ENCODE peak calls at places on chromosomes 4 and X, in four cellular contexts. K is K562, F is SK-N-SH, D is H1. H is an unnamed sample.

GRCh38 chrX:15525664-15526416 is 25.2 kb downstream of the BMX start:
- DNase-seq in K (no peak), F (no peak), D (no peak), H (no peak)

GRCh38 chr4:28636971-28637370 is 1776.3 kb downstream of the STIM2 start:
- DNase-seq in K (no peak), F (no peak), D (no peak), H (no peak)

GRCh38 chr4:77493829-77494551 is 111.6 kb upstream of the CXCL13 start:
- DNase-seq in K (no peak), F (no peak), D (no peak), H (no peak)

GRCh38 chrX:148156986-148157385 is 175.8 kb downstream of the FMR1NB start:
- DNase-seq in K (no peak), F (no peak), D (no peak), H (no peak)

GRCh38 chrX:36978886-36979285 is 29.3 kb upstream of the FAM47C start:
- DNase-seq in K (no peak), F (no peak), D (no peak), H (no peak)

GRCh38 chr4:125433453-125433852 is 118.7 kb downstream of the FAT4 start:
- DNase-seq in K (no peak), F (no peak), D (no peak), H (no peak)

GRCh38 chr4:2861631-2862436 is 18.2 kb downstream of the ADD1 start:
- DNase-seq in K (no peak), F (no peak), D (no peak), H (no peak)

GRCh38 chrX:149037301-149037700 is 467.8 kb downstream of the IDS start:
- DNase-seq in K (no peak), F (no peak), D (no peak), H (no peak)

GRCh38 chrX:2595258-2595657 is 94.5 kb upstream of the DHRSX start:
- DNase-seq in K (no peak), F (no peak), D (no peak), H (no peak)

GRCh38 chrX:103361798-103362197 is 5.5 kb downstream of the TCEAL9 start:
- DNase-seq in K (no peak), F (no peak), D (no peak), H (no peak)

GRCh38 chr4:158211288-158211687 is 1.0 kb downstream of the TMEM144 start:
- DNase-seq in K (no peak), F (no peak), D (no peak), H (no peak)

GRCh38 chr4:154184238-154184637 is 307.4 kb downstream of the DCHS2 start:
- DNase-seq in K (no peak), F (no peak), D (no peak), H (no peak)

GRCh38 chr4:128782076-128782715 is 27.3 kb upstream of the JADE1 start:
- DNase-seq in K (peak), F (peak), D (no peak), H (peak)

GRCh38 chrX:150150081-150150779 is 211.9 kb upstream of the EOLA2 start:
- DNase-seq in K (no peak), F (no peak), D (no peak), H (no peak)

GRCh38 chr4:5192678-5193077 is 141.4 kb downstream of the STK32B start:
- DNase-seq in K (no peak), F (no peak), D (no peak), H (no peak)

GRCh38 chrX:12118134-12118533 is 20.1 kb upstream of the FRMPD4 start:
- DNase-seq in K (no peak), F (no peak), D (no peak), H (no peak)

GRCh38 chr4:177802665-177803064 is 360.4 kb upstream of the AGA start:
- DNase-seq in K (no peak), F (no peak), D (no peak), H (no peak)

GRCh38 chr4:157052429-157053040 is 23.4 kb upstream of the GLRB start:
- DNase-seq in K (no peak), F (no peak), D (no peak), H (no peak)

DNA sequence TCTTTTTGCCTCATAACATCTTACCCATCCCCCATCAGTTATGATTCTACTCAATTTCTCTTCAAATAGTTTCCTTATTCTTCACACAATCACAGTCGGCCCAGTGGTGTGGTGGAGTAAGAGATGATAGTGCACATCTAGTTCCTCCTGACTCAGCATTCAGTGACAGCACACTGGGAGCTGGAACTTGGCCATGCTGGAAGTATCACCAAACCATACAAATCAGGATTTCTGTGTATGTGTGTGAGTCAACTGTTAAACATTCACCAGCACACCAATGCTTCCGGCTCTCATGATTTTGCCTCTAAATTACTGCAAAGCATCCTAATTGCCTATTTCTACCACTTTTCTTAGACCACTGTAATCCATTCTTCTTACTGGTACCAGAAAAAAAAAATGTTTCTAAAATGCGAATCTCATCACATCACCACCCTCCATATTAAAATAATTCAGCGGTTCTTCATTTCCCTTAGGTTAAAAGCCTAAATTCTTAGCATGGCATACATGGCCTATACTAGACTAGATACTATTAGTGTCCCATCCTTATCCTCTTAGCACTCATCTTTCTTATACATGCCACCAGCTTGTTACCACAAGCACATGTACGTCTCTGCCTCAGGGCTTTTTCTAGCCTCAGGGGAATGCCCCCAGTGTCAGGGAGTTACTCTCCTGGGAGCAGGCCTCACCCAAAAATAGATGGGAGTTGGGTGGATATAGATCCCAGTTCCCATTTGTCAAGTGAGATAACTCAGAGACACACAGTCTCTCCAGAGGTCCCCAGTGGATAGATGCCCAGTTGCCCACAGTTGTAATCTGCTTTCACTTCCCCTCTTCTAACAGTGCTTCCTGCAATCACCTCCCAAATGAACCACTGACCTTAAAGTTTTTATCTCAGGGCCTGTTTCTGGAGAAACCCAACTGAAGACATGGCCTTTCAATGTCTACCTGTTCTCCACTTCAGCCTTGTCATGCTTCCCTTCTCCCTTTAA is 49.2 kb upstream of the DDX53 start:
- DNase-seq in K (no peak), F (no peak), D (no peak), H (no peak)
- TF ChIP-seq TEAD4 in K (no peak), F (peak), D (no peak), H (no peak)

DNA sequence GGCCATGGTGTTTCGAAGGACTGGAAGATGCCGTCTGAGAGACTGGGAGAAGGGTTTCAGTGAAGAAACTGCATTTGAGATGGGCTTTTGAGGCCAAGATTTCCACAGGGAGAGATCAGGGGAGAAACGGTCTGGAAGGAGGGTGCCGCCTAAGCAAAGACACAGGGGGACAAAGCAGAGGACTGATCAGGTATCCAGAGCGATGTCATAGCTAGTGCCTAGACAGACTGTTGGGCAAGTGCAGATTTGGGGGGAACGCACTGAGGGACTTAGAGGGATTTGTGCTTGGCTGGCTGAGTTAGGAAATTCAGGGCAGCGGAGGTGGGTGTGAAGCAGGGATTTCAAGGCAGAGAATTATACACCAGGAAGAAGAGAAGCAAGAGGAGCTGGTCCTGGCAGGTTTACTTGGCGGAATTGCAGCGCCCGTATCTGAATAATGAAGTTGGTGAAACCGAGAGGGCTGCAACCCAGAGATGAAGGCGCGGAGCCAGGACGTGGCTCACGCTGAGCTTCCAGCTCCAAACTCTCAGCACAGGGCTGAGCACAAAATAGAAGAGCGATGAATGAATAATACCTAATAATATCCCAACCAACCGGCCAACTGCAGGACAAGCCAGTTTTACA is 106.9 kb downstream of the MAML3 start:
- DNase-seq in K (no peak), F (no peak), D (no peak), H (peak)
- TF ChIP-seq TEAD4 in K (no peak), F (no peak), D (no peak), H (no peak)

DNA sequence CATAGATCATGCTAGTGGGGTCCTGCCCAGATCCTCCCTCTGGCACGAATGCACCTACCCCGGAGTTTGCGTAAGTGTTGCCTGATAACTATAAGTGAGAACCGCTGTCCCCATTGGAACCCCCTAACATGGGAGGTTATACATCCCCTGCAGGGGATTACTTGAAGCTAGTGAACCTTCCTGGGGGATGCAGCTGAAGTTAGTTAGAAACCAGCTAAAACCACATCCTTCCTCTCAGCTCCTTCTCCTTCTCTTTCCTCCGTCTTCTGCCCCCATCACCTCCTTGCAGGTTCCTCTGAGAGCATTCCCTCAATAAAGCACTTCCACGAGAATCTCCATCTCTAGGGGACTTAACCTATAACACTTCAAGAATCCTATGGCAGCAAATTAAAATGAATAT is 95.0 kb downstream of the ZNF827 start:
- DNase-seq in K (no peak), F (no peak), D (no peak), H (no peak)
- TF ChIP-seq TEAD4 in K (no peak), F (no peak), D (no peak), H (no peak)

DNA sequence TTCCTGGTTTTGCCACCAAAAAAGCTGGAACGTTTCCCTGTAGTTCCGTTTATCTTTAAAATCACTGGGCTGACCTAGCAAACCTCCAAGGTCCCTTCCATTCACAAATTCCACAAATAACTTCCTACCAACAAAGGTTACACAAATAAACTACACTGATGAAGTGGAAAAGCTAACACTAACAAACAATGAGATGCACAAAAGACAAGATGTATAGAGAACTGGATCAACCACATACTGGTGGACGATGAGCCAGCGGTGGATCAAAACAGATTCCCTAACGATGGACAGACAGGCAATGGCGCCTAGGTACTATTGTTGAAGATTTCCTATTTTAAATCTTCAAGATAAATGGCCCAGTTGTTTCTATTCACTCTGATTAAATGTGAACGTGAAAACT is 15.5 kb downstream of the AFAP1 start:
- DNase-seq in K (no peak), F (no peak), D (no peak), H (no peak)
- TF ChIP-seq TEAD4 in K (no peak), F (no peak), D (no peak), H (no peak)

GRCh38 chr4:89556596-89557305 is 249.2 kb upstream of the GPRIN3 start:
- DNase-seq in K (no peak), F (no peak), D (no peak), H (no peak)
- TF ChIP-seq TEAD4 in K (no peak), F (no peak), D (no peak), H (no peak)

GRCh38 chrX:153336988-153337387 is 3.0 kb downstream of the ZNF275 start:
- DNase-seq in K (no peak), F (no peak), D (no peak), H (no peak)

GRCh38 chrX:153336128-153336894 is 2.4 kb downstream of the ZNF275 start:
- DNase-seq in K (no peak), F (no peak), D (no peak), H (no peak)

GRCh38 chrX:153334654-153335295 is 822 bp downstream of the ZNF275 start:
- DNase-seq in K (no peak), F (no peak), D (no peak), H (no peak)

GRCh38 chrX:153333821-153334653 is at the start of gene ZNF275:
- DNase-seq in K (peak), F (peak), D (no peak), H (peak)

DNA sequence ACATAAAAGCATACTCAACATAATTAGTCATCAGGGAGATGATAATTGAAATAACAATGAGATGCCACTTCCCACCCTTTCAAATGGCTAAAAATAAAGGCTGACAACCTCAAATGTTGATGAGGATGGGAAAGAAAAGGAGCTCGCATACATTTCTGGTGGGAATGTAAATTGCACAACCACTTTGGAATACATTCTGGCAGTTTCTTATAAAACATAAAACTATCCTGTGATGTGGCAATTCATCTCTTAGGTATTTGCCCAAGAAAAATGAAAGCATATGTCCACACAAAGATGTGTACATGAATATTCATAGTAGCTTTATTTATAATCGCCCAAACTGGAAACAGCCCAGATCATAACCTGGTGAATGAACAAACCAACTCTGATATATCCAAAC is 682 bp upstream of the ZNF275 start:
- DNase-seq in K (no peak), F (no peak), D (no peak), H (no peak)
- TF ChIP-seq TEAD4 in K (no peak), F (no peak), D (no peak), H (no peak)

DNA sequence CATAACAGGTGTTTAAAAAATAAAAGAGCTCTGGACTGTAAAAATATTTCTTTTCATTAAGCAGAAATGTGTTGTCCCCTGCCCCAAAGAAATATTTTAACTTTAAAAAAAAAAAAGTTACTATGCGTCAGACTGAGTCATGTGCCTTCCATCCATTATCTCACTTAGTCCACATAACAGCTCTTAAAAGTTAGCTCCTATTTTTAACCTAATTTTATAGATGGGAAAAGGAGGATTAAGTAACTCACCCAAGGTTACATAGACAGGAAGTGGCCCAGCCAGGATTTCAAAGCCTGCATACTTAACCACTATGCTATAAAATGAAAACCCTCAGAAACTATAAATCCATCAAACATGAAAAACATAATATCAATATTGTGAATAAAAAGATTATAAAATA is 97.7 kb downstream of the MANBA start:
- DNase-seq in K (no peak), F (no peak), D (no peak), H (no peak)
- TF ChIP-seq TEAD4 in K (no peak), F (no peak), D (no peak), H (no peak)

GRCh38 chr4:25823632-25824031 is 39.2 kb downstream of the SEL1L3 start:
- DNase-seq in K (no peak), F (no peak), D (no peak), H (no peak)

GRCh38 chr4:25817059-25817681 is 45.6 kb downstream of the SEL1L3 start:
- DNase-seq in K (no peak), F (no peak), D (no peak), H (no peak)

GRCh38 chr4:25818293-25819240 is 44.2 kb downstream of the SEL1L3 start:
- DNase-seq in K (no peak), F (no peak), D (no peak), H (no peak)

GRCh38 chr4:25821899-25822298 is 40.9 kb downstream of the SEL1L3 start:
- DNase-seq in K (no peak), F (no peak), D (no peak), H (no peak)

GRCh38 chr4:25821267-25821666 is 41.5 kb downstream of the SEL1L3 start:
- DNase-seq in K (no peak), F (no peak), D (no peak), H (no peak)
- TF ChIP-seq TEAD4 in K (no peak), F (no peak), D (no peak), H (no peak)

GRCh38 chr4:6324999-6325790 is 55.5 kb downstream of the WFS1 start:
- DNase-seq in K (no peak), F (no peak), D (no peak), H (no peak)
- TF ChIP-seq TEAD4 in K (no peak), F (no peak), D (no peak), H (no peak)

DNA sequence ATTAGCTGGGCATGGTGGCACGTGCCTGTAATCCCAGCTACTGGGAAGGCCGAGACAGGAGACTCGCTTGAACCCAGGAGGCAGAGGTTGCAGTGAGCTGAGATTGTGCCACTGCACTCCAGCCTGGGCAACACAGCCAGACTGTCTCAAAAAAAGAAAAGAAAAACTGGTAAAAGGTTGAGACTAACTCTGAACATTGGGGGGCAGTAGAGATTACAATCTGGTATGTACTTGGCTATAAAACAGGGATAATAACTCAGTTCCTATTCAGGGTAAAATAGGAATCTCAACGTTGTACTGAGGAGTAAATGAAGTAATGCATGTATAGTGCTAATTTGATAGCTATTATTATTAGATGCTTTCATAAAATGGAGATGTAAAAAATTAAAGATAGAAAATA is 12.5 kb upstream of the KLF8 start:
- DNase-seq in K (no peak), F (no peak), D (no peak), H (no peak)
- TF ChIP-seq TEAD4 in K (no peak), F (no peak), D (no peak), H (no peak)

H was measured in WTC11.